ENCODE peak calls at places on chromosome 15, in seven cellular contexts. N is neuronal stem cell, R is H9, K is mesendoderm, V is IMR-90, U is trophoblast cell, I is H1. S is an unnamed sample.
A peak's percentile ranks its signal among the peaks of the same experiment; 100 is the strongest.

GRCh38 chr15:98321916-98322315 is 326.4 kb upstream of the IGF1R start:
- DNase-seq in I (no peak), R (no peak), U (no peak), V (no peak), N (no peak), K (peak; percentile 11), S (no peak)

GRCh38 chr15:90020041-90020735 is 19.1 kb downstream of the ZNF710 start:
- DNase-seq in K (no peak), R (no peak), V (no peak), N (no peak), U (no peak), I (no peak), S (no peak)

GRCh38 chr15:44069489-44069888 is 125.6 kb downstream of the FRMD5 start:
- DNase-seq in N (no peak), U (no peak), V (no peak), K (no peak), R (no peak), I (no peak), S (no peak)

GRCh38 chr15:39792954-39793353 is 10.3 kb upstream of the FSIP1 start:
- DNase-seq in I (no peak), U (no peak), N (no peak), K (no peak), V (peak; percentile 41), R (no peak), S (no peak)

GRCh38 chr15:53414167-53414566 is 345.3 kb downstream of the WDR72 start:
- DNase-seq in N (no peak), R (no peak), I (no peak), V (no peak), K (no peak), U (no peak), S (no peak)

GRCh38 chr15:55993804-55994539 is 560 bp upstream of the NEDD4 start:
- DNase-seq in V (peak; percentile 68), I (peak; percentile 57), N (peak; percentile 54), R (peak; percentile 54), K (peak; percentile 83), U (peak; percentile 57), S (peak; percentile 78)

GRCh38 chr15:74036271-74037170 is 42.0 kb downstream of the PML start:
- DNase-seq in U (peak; percentile 43), R (peak; percentile 88), N (peak; percentile 48), K (peak; percentile 89), V (peak; percentile 73), I (peak; percentile 84), S (peak; percentile 77)

GRCh38 chr15:85865070-85865684 is 70.5 kb upstream of the KLHL25 start:
- DNase-seq in V (peak; percentile 48), N (peak; percentile 72), R (peak; percentile 87), U (no peak), K (peak; percentile 93), I (peak; percentile 66), S (peak; percentile 42)

GRCh38 chr15:33618300-33618699 is 307.5 kb downstream of the RYR3 start:
- DNase-seq in R (no peak), U (peak; percentile 5), N (no peak), I (no peak), K (no peak), V (no peak), S (no peak)

GRCh38 chr15:28947241-28947674 is 61.5 kb downstream of the APBA2 start:
- DNase-seq in R (no peak), N (no peak), K (no peak), I (no peak), U (no peak), V (no peak), S (no peak)

GRCh38 chr15:80856400-80856799 is 77.2 kb downstream of the CEMIP start:
- DNase-seq in U (no peak), V (no peak), K (no peak), I (no peak), R (no peak), N (no peak), S (no peak)

GRCh38 chr15:80855206-80855605 is 76.0 kb downstream of the CEMIP start:
- DNase-seq in N (no peak), V (no peak), R (no peak), U (no peak), K (no peak), I (no peak), S (no peak)

GRCh38 chr15:80856809-80857377 is 77.7 kb downstream of the CEMIP start:
- DNase-seq in I (no peak), V (no peak), R (no peak), U (no peak), N (no peak), K (peak; percentile 44), S (no peak)

GRCh38 chr15:80852676-80853075 is 73.5 kb downstream of the CEMIP start:
- DNase-seq in U (peak; percentile 73), I (no peak), V (no peak), K (no peak), N (no peak), R (no peak), S (no peak)

GRCh38 chr15:80854104-80854503 is 74.9 kb downstream of the CEMIP start:
- DNase-seq in R (no peak), K (no peak), V (no peak), U (no peak), I (no peak), N (no peak), S (no peak)
- H2AK5ac ChIP-seq in R (no peak overlapping the region), K (no peak overlapping the region), V (no peak overlapping the region), U (no peak overlapping the region), I (no peak overlapping the region), N (no peak overlapping the region), S (no peak overlapping the region)

GRCh38 chr15:68610825-68611224 is 32.0 kb downstream of the CORO2B start:
- DNase-seq in I (no peak), N (no peak), V (no peak), K (no peak), U (no peak), R (no peak), S (peak; percentile 78)
- H2AK5ac ChIP-seq in I (no peak overlapping the region), N (no peak overlapping the region), V (no peak overlapping the region), K (no peak overlapping the region), U (no peak overlapping the region), R (no peak overlapping the region), S (no peak overlapping the region)

DNA sequence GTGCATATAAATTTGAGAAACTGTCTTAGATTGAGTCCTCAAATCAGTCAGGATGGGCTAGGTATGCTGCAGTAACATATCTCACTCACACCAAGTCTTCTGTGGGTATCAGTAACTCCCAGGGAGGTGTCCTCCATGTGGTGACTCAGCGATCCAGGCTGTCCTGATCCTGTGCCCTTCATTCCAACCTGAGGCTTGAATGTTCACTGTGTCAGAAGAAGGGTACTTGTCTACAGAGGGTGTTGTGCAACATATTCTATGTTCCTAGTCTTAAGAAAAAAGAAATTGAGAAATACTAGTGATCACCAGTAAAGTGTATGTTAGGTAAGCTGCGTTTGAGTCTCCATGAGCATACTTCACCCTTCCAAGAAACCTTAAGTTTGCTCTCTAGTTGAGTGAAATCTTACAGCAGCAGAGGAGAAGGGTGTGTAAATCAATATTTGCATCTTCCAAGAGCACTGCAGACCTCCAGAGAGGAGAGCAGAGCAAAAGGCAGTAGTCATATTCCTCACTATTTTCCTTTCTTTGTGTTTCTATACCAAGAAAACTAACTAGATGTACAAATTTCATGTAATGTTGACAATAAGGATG is 122.2 kb upstream of the SLC24A5 start:
- DNase-seq in I (no peak), K (no peak), N (no peak), V (no peak), U (no peak), R (no peak), S (peak; percentile 7)
- H2AK5ac ChIP-seq in I (no peak overlapping the region), K (no peak overlapping the region), N (no peak overlapping the region), V (no peak overlapping the region), U (no peak overlapping the region), R (no peak overlapping the region), S (no peak overlapping the region)

GRCh38 chr15:22870865-22871264 is 32.4 kb downstream of the NIPA2 start:
- DNase-seq in I (no peak), N (no peak), U (no peak), K (no peak), V (no peak), R (no peak), S (no peak)
- H2AK5ac ChIP-seq in I (no peak overlapping the region), N (no peak overlapping the region), U (no peak overlapping the region), K (no peak overlapping the region), V (no peak overlapping the region), R (no peak overlapping the region), S (no peak overlapping the region)

GRCh38 chr15:92200891-92201290 is 192.8 kb upstream of the ST8SIA2 start:
- DNase-seq in U (no peak), I (no peak), N (no peak), R (peak; percentile 39), K (no peak), V (no peak), S (no peak)

DNA sequence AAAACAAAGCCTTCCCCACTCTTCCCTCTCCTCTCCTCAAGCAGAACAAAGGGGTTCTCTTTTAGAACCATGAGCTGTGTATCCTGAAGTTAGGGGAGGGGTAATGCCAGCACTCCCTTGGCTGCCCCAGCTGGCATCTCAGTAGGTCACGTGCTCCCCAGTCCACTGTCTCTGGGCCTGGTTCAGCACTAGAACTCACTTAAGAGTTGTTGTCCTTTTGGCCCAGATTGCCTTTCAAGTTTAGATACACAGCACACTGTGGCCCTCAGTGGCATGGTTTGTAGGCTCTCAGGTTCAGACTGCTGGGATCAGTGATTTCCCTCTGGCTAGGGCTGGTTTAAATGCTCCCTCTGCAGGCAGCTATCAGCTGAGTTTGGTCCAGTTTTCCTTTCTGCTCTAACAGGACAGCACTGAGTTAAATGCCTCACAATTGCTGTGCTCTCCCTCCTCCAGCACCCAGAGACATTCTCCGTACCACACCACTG is 188.4 kb upstream of the ST8SIA2 start:
- DNase-seq in U (no peak), V (no peak), N (no peak), K (peak; percentile 70), R (peak; percentile 72), I (peak; percentile 50), S (no peak)
- H2AK5ac ChIP-seq in U (no peak overlapping the region), V (no peak overlapping the region), N (no peak overlapping the region), K (no peak overlapping the region), R (no peak overlapping the region), I (no peak overlapping the region), S (no peak overlapping the region)

GRCh38 chr15:52008326-52008697 is 10.7 kb upstream of the MAPK6 start:
- DNase-seq in I (no peak), N (no peak), V (no peak), R (no peak), K (no peak), U (no peak), S (no peak)
- H2AK5ac ChIP-seq in I (no peak overlapping the region), N (no peak overlapping the region), V (no peak overlapping the region), R (no peak overlapping the region), K (no peak overlapping the region), U (no peak overlapping the region), S (no peak overlapping the region)

GRCh38 chr15:77605582-77605981 is 27.1 kb downstream of the LINGO1 start:
- DNase-seq in N (no peak), V (no peak), I (no peak), U (no peak), K (no peak), R (no peak), S (no peak)

GRCh38 chr15:77606142-77607034 is 26.3 kb downstream of the LINGO1 start:
- DNase-seq in K (peak; percentile 65), N (no peak), V (peak; percentile 13), R (peak; percentile 49), I (no peak), U (no peak), S (peak; percentile 53)

GRCh38 chr15:77602800-77603199 is 29.9 kb downstream of the LINGO1 start:
- DNase-seq in U (no peak), V (no peak), R (no peak), N (no peak), I (no peak), K (no peak), S (no peak)

GRCh38 chr15:77604973-77605372 is 27.7 kb downstream of the LINGO1 start:
- DNase-seq in N (no peak), I (no peak), R (no peak), U (no peak), K (no peak), V (no peak), S (no peak)

GRCh38 chr15:77603616-77604406 is 28.9 kb downstream of the LINGO1 start:
- DNase-seq in I (no peak), V (no peak), N (no peak), R (no peak), K (peak; percentile 29), U (no peak), S (no peak)
- H2AK5ac ChIP-seq in I (peak overlapping the region; percentile 70), V (no peak overlapping the region), N (peak overlapping the region; percentile 73), R (no peak overlapping the region), K (no peak overlapping the region), U (no peak overlapping the region), S (no peak overlapping the region)